ENCODE peak calls at places on chromosomes 6 and 20, in six cellular contexts. One of them, this sample, is unnamed.

GRCh38 chr20:13567663-13568062 is 71.1 kb downstream of the TASP1 start:
- DNase-seq in H1: no peak
- DNase-seq in prostate gland: no peak
- DNase-seq in endodermal cell: no peak
- DNase-seq in psoas muscle: no peak
- DNase-seq in neural progenitor cell: no peak
- DNase-seq in this sample: no peak

GRCh38 chr6:166627875-166628849 is 1.1 kb upstream of the RPS6KA2 start:
- DNase-seq in H1: no peak
- DNase-seq in prostate gland: peak
- DNase-seq in endodermal cell: peak
- DNase-seq in psoas muscle: peak
- DNase-seq in neural progenitor cell: peak
- DNase-seq in this sample: peak

GRCh38 chr6:41098366-41098765 is 25.6 kb downstream of the NFYA start:
- DNase-seq in H1: no peak
- DNase-seq in prostate gland: no peak
- DNase-seq in endodermal cell: no peak
- DNase-seq in psoas muscle: no peak
- DNase-seq in neural progenitor cell: no peak
- DNase-seq in this sample: no peak

GRCh38 chr6:16092990-16093389 is 35.9 kb upstream of the MYLIP start:
- DNase-seq in H1: no peak
- DNase-seq in prostate gland: no peak
- DNase-seq in endodermal cell: no peak
- DNase-seq in psoas muscle: no peak
- DNase-seq in neural progenitor cell: no peak
- DNase-seq in this sample: no peak

GRCh38 chr6:89749918-89750317 is 69.7 kb downstream of the MDN1 start:
- DNase-seq in H1: no peak
- DNase-seq in prostate gland: no peak
- DNase-seq in endodermal cell: no peak
- DNase-seq in psoas muscle: no peak
- DNase-seq in neural progenitor cell: no peak
- DNase-seq in this sample: no peak

GRCh38 chr20:3042621-3043020 is 801 bp upstream of the GNRH2 start:
- DNase-seq in H1: no peak
- DNase-seq in prostate gland: no peak
- DNase-seq in endodermal cell: no peak
- DNase-seq in psoas muscle: peak
- DNase-seq in neural progenitor cell: no peak
- DNase-seq in this sample: peak

GRCh38 chr6:8343600-8343999 is 91.7 kb downstream of the SLC35B3 start:
- DNase-seq in H1: no peak
- DNase-seq in prostate gland: no peak
- DNase-seq in endodermal cell: no peak
- DNase-seq in psoas muscle: no peak
- DNase-seq in neural progenitor cell: no peak
- DNase-seq in this sample: no peak

GRCh38 chr6:91087864-91088263 is 501.0 kb upstream of the MAP3K7 start:
- DNase-seq in H1: no peak
- DNase-seq in prostate gland: no peak
- DNase-seq in endodermal cell: peak
- DNase-seq in psoas muscle: no peak
- DNase-seq in neural progenitor cell: peak
- DNase-seq in this sample: no peak

GRCh38 chr20:43022568-43022967 is 167.1 kb downstream of the PTPRT start:
- DNase-seq in H1: no peak
- DNase-seq in prostate gland: no peak
- DNase-seq in endodermal cell: no peak
- DNase-seq in psoas muscle: no peak
- DNase-seq in neural progenitor cell: no peak
- DNase-seq in this sample: no peak

GRCh38 chr6:72984981-72985665 is 240.2 kb downstream of the KHDC1L start:
- DNase-seq in H1: no peak
- DNase-seq in prostate gland: no peak
- DNase-seq in endodermal cell: no peak
- DNase-seq in psoas muscle: no peak
- DNase-seq in neural progenitor cell: no peak
- DNase-seq in this sample: no peak

GRCh38 chr6:134233180-134233579 is 84.7 kb downstream of the SGK1 start:
- DNase-seq in H1: no peak
- DNase-seq in prostate gland: no peak
- DNase-seq in endodermal cell: no peak
- DNase-seq in psoas muscle: no peak
- DNase-seq in neural progenitor cell: no peak
- DNase-seq in this sample: no peak

GRCh38 chr6:134235937-134236751 is 81.8 kb downstream of the SGK1 start:
- DNase-seq in H1: no peak
- DNase-seq in prostate gland: no peak
- DNase-seq in endodermal cell: no peak
- DNase-seq in psoas muscle: no peak
- DNase-seq in neural progenitor cell: no peak
- DNase-seq in this sample: no peak

GRCh38 chr6:134229520-134229919 is 88.4 kb downstream of the SGK1 start:
- DNase-seq in H1: no peak
- DNase-seq in prostate gland: no peak
- DNase-seq in endodermal cell: no peak
- DNase-seq in psoas muscle: no peak
- DNase-seq in neural progenitor cell: no peak
- DNase-seq in this sample: no peak

GRCh38 chr6:134230940-134231339 is 87.0 kb downstream of the SGK1 start:
- DNase-seq in H1: no peak
- DNase-seq in prostate gland: no peak
- DNase-seq in endodermal cell: no peak
- DNase-seq in psoas muscle: no peak
- DNase-seq in neural progenitor cell: no peak
- DNase-seq in this sample: no peak

GRCh38 chr6:134230087-134230717 is 87.7 kb downstream of the SGK1 start:
- DNase-seq in H1: no peak
- DNase-seq in prostate gland: no peak
- DNase-seq in endodermal cell: no peak
- DNase-seq in psoas muscle: no peak
- DNase-seq in neural progenitor cell: peak
- DNase-seq in this sample: no peak
- H3K27ac ChIP-seq in H1: no peak
- H3K27ac ChIP-seq in prostate gland: no peak
- H3K27ac ChIP-seq in endodermal cell: no peak
- H3K27ac ChIP-seq in psoas muscle: no peak
- H3K27ac ChIP-seq in neural progenitor cell: no peak
- H3K27ac ChIP-seq in this sample: no peak

GRCh38 chr20:62401331-62401779 is 5.7 kb downstream of the CABLES2 start:
- DNase-seq in H1: no peak
- DNase-seq in prostate gland: no peak
- DNase-seq in endodermal cell: peak
- DNase-seq in psoas muscle: no peak
- DNase-seq in neural progenitor cell: peak
- DNase-seq in this sample: no peak
- TF ChIP-seq CTCF in H1: peak
- TF ChIP-seq CTCF in prostate gland: no peak
- TF ChIP-seq CTCF in endodermal cell: peak
- TF ChIP-seq CTCF in psoas muscle: no peak
- TF ChIP-seq CTCF in neural progenitor cell: peak
- TF ChIP-seq CTCF in this sample: no peak

DNA sequence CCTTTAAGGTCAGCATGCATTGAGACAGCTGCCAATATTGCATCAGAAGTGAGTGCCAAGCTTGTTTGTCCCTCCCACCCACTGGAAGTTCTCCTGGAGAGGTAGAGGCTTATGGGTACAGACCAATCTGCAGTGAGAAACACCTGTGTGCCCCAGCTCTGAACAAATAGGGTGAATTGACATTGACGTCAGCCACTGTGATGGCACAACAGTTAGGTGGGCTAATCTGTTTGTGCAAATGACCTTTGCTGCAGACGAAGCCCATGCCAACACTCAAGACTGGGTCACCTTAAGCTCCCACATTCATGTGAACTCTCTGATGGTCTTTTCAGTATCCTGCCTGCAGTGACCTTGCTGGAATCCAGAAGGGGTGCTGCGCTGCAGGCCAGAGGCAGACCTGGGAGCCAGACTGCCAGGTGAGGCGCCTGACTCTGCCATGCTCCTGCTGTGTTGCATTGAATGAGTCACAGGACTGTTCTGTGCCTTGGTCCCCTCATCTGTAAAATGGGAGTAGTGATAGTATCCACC is 99.9 kb downstream of the ALDH8A1 start:
- DNase-seq in H1: no peak
- DNase-seq in prostate gland: no peak
- DNase-seq in endodermal cell: no peak
- DNase-seq in psoas muscle: no peak
- DNase-seq in neural progenitor cell: no peak
- DNase-seq in this sample: no peak
- H3K27ac ChIP-seq in H1: no peak
- H3K27ac ChIP-seq in prostate gland: no peak
- H3K27ac ChIP-seq in endodermal cell: no peak
- H3K27ac ChIP-seq in psoas muscle: no peak
- H3K27ac ChIP-seq in neural progenitor cell: no peak
- H3K27ac ChIP-seq in this sample: no peak

DNA sequence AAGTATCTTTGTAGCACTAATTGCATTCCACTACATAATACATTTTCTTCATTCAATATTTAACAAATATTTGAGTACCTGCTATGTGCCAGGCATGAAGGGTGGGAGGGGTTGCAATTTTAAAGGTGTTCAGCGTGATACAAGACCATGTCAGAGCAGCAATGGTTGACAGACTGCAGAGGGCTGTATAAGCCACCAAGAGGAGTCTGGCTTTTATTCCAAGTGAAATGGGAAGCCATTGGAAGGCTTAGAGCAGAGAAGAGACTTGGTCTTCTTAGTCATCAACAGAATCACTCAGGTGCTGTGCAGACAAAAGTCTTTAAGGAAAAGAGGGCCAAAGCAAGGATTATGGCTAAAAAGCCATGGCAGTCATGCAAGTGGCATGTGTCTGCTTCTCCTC is 360.8 kb upstream of the ARID1B start:
- DNase-seq in H1: no peak
- DNase-seq in prostate gland: no peak
- DNase-seq in endodermal cell: no peak
- DNase-seq in psoas muscle: no peak
- DNase-seq in neural progenitor cell: no peak
- DNase-seq in this sample: no peak
- TF ChIP-seq CTCF in H1: no peak
- TF ChIP-seq CTCF in prostate gland: no peak
- TF ChIP-seq CTCF in endodermal cell: no peak
- TF ChIP-seq CTCF in psoas muscle: no peak
- TF ChIP-seq CTCF in neural progenitor cell: no peak
- TF ChIP-seq CTCF in this sample: no peak

DNA sequence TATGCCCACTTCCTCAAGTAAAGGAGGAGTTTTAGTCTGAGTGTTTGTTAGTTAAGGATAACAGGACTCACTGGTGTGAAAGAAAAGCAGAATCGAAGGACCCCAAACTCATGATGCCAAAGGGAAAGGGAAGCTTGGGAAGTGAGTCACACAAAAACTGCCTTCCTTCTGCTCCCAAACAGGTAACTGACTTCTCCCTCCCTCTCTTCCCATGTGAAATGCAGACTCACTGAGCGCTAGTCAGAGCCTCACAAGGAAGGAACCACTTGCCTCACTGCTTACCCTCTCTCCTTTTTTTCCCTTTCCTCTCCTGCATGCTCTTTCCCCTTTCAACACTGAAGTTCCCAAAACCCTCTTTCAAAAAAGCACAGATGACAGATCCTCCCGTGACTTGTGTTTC is 56.4 kb downstream of the LYRM4 start:
- DNase-seq in H1: no peak
- DNase-seq in prostate gland: no peak
- DNase-seq in endodermal cell: no peak
- DNase-seq in psoas muscle: no peak
- DNase-seq in neural progenitor cell: no peak
- DNase-seq in this sample: no peak
- H3K27ac ChIP-seq in H1: no peak
- H3K27ac ChIP-seq in prostate gland: no peak
- H3K27ac ChIP-seq in endodermal cell: no peak
- H3K27ac ChIP-seq in psoas muscle: no peak
- H3K27ac ChIP-seq in neural progenitor cell: no peak
- H3K27ac ChIP-seq in this sample: peak

DNA sequence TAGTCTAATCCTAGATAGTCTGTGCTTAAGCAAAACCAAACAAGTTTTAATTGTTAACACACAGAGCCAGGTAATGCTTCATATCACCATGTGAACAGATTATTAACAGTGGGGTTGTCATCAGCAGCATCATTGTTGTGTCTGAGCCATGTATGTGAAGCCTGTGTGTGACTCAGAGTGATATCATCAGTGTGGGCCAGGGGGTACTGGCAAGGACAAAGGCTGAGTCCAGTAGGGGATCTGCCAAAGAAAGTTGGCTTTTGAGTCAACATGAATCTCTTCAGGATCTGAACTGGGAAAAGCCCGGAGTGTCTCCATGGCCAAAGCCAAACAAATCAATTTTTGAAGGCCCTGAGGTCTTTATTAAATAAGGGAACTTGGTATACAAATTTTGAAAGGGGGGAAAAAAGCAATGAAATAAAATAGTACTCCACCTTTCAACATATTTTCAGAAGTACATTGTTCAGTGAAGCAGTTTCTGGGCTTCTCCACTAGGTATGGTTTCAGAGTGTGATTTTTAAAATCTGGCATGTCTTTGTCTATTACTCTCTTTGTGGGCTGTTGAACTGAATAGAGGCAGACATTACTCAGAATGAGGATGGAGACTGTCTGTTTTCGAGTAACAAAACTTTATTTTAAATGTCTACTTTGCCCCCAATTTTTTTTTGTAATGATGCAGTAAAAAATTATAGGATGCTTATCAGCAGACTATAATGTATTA is 444.2 kb upstream of the JAG1 start:
- DNase-seq in H1: no peak
- DNase-seq in prostate gland: no peak
- DNase-seq in endodermal cell: no peak
- DNase-seq in psoas muscle: peak
- DNase-seq in neural progenitor cell: no peak
- DNase-seq in this sample: no peak
- TF ChIP-seq CTCF in H1: no peak
- TF ChIP-seq CTCF in prostate gland: no peak
- TF ChIP-seq CTCF in endodermal cell: no peak
- TF ChIP-seq CTCF in psoas muscle: no peak
- TF ChIP-seq CTCF in neural progenitor cell: no peak
- TF ChIP-seq CTCF in this sample: no peak

GRCh38 chr20:38168791-38169589 is 3.9 kb upstream of the TGM2 start:
- DNase-seq in H1: no peak
- DNase-seq in prostate gland: no peak
- DNase-seq in endodermal cell: no peak
- DNase-seq in psoas muscle: peak
- DNase-seq in neural progenitor cell: no peak
- DNase-seq in this sample: no peak
- H3K27ac ChIP-seq in H1: no peak
- H3K27ac ChIP-seq in prostate gland: no peak
- H3K27ac ChIP-seq in endodermal cell: no peak
- H3K27ac ChIP-seq in psoas muscle: peak
- H3K27ac ChIP-seq in neural progenitor cell: no peak
- H3K27ac ChIP-seq in this sample: peak

This sample was measured in uterus.